ENCODE peak calls at places on chromosomes 7 and 10, in seven cellular contexts. P is activated T-cell treated with anti-CD3 and anti-CD28 coated beads, Interleukin-2, amount 50 U/mL, for 72 hours; B is left cardiac atrium; F is NCI-H1105; L is LoVo; Y is fibroblast of pulmonary artery; X is NCI-H345. I is an unnamed sample.

GRCh38 chr10:6763417-6763816 is 183.3 kb upstream of the PRKCQ start:
- DNase-seq in F (no peak), B (no peak), X (no peak), Y (no peak), L (no peak), P (no peak), I (no peak)

GRCh38 chr10:92760609-92761008 is 70.9 kb downstream of the HHEX start:
- DNase-seq in F (no peak), P (no peak), Y (peak), L (no peak), B (no peak), X (no peak), I (no peak)

GRCh38 chr10:118995739-118996138 is 33.8 kb upstream of the NANOS1 start:
- DNase-seq in F (no peak), L (no peak), P (no peak), X (no peak), B (no peak), Y (no peak), I (no peak)

GRCh38 chr10:70475661-70476060 is 2.9 kb upstream of the PALD1 start:
- DNase-seq in B (no peak), L (no peak), X (no peak), P (no peak), F (no peak), Y (no peak), I (no peak)

GRCh38 chr7:43674559-43675436 is 54.5 kb downstream of the COA1 start:
- DNase-seq in L (peak), X (no peak), P (no peak), F (no peak), B (no peak), Y (peak), I (no peak)

GRCh38 chr10:84538036-84538435 is 209.6 kb downstream of the CCSER2 start:
- DNase-seq in Y (no peak), B (no peak), P (no peak), X (no peak), L (no peak), F (no peak), I (no peak)

GRCh38 chr10:13658256-13658655 is 71.5 kb downstream of the PRPF18 start:
- DNase-seq in B (no peak), X (no peak), F (no peak), P (no peak), Y (no peak), L (no peak), I (no peak)

GRCh38 chr10:131848296-131848695 is 52.5 kb upstream of the PPP2R2D start:
- DNase-seq in Y (no peak), L (no peak), P (no peak), X (no peak), F (no peak), B (no peak), I (peak)

GRCh38 chr10:113041841-113042745 is 92.0 kb downstream of the TCF7L2 start:
- DNase-seq in P (no peak), B (no peak), Y (no peak), F (no peak), X (no peak), L (no peak), I (peak)

GRCh38 chr10:93261961-93262610 is 188.4 kb downstream of the CYP26A1 start:
- DNase-seq in L (no peak), Y (peak), P (no peak), X (no peak), B (no peak), F (no peak), I (no peak)

GRCh38 chr10:125117941-125118630 is 42.3 kb downstream of the CTBP2 start:
- DNase-seq in B (peak), P (no peak), F (no peak), L (no peak), Y (peak), X (no peak), I (no peak)

GRCh38 chr10:71471957-71472365 is 75.2 kb downstream of the CDH23 start:
- DNase-seq in B (peak), F (no peak), L (no peak), X (no peak), Y (no peak), P (no peak), I (no peak)

GRCh38 chr7:88357295-88357694 is 50.6 kb upstream of the STEAP4 start:
- DNase-seq in F (no peak), Y (peak), L (peak), P (no peak), B (peak), X (no peak), I (no peak)

GRCh38 chr10:58641095-58641531 is 128.4 kb downstream of the BICC1 start:
- DNase-seq in Y (peak), L (peak), X (peak), P (no peak), B (no peak), F (no peak), I (no peak)

GRCh38 chr7:135888740-135889139 is 88.4 kb downstream of the MTPN start:
- DNase-seq in F (no peak), B (no peak), L (peak), Y (no peak), X (no peak), P (no peak), I (no peak)

GRCh38 chr10:122376364-122376961 is 2.0 kb downstream of the PLEKHA1 start:
- DNase-seq in P (no peak), B (no peak), X (no peak), Y (no peak), F (no peak), L (no peak), I (no peak)

GRCh38 chr7:157525501-157525915 is 188.7 kb downstream of the DNAJB6 start:
- DNase-seq in X (no peak), L (no peak), Y (no peak), F (no peak), P (no peak), B (no peak), I (no peak)

GRCh38 chr10:33776419-33776818 is 442.0 kb upstream of the NRP1 start:
- DNase-seq in P (no peak), B (no peak), X (no peak), F (no peak), Y (no peak), L (no peak), I (no peak)

GRCh38 chr10:89518876-89519842 is 16.2 kb downstream of the SLC16A12 start:
- DNase-seq in Y (peak), P (no peak), F (no peak), L (no peak), X (no peak), B (peak), I (peak)